ENCODE peak calls at places on chromosome 9, in nine cellular contexts. Y is BE2C, M is suprapubic skin, U is spleen, R is neural progenitor cell, T is prostate gland, D is Panc1, H is OCI-LY7, B is mesendoderm. P is an unnamed sample.

GRCh38 chr9:127021664-127022337 is 100.6 kb downstream of the ANGPTL2 start:
- DNase-seq in Y (peak; percentile 88), M (peak; percentile 93), U (no peak), R (peak; percentile 37), T (peak; percentile 36), D (no peak), H (no peak), B (no peak), P (no peak)

GRCh38 chr9:137275937-137276756 is 1.4 kb upstream of the TOR4A start:
- DNase-seq in Y (no peak), M (no peak), U (peak; percentile 77), R (no peak), T (no peak), D (no peak), H (no peak), B (no peak), P (no peak)

GRCh38 chr9:21688108-21689102 is 114.0 kb upstream of the MTAP start:
- DNase-seq in Y (no peak), M (no peak), U (no peak), R (no peak), T (no peak), D (peak; percentile 75), H (no peak), B (no peak), P (no peak)

GRCh38 chr9:9914174-9914573 is 698.6 kb downstream of the PTPRD start:
- DNase-seq in Y (no peak), M (no peak), U (peak; percentile 22), R (peak; percentile 8), T (no peak), D (no peak), H (no peak), B (peak; percentile 82), P (no peak)

GRCh38 chr9:20811872-20812271 is 127.8 kb downstream of the FOCAD start:
- DNase-seq in Y (no peak), M (no peak), U (no peak), R (no peak), T (no peak), D (no peak), H (no peak), B (no peak), P (no peak)

GRCh38 chr9:134566936-134567335 is 74.7 kb upstream of the COL5A1 start:
- DNase-seq in Y (no peak), M (peak; percentile 32), U (no peak), R (no peak), T (no peak), D (no peak), H (no peak), B (no peak), P (no peak)

GRCh38 chr9:5450360-5451051 is at the start of gene CD274:
- DNase-seq in Y (peak; percentile 88), M (peak; percentile 92), U (peak; percentile 97), R (peak; percentile 89), T (peak; percentile 84), D (no peak), H (peak; percentile 74), B (peak; percentile 89), P (peak; percentile 94)

GRCh38 chr9:78207319-78207718 is 28.6 kb upstream of the CEP78 start:
- DNase-seq in Y (no peak), M (no peak), U (no peak), R (no peak), T (no peak), D (no peak), H (no peak), B (no peak), P (no peak)

GRCh38 chr9:34651286-34651685 is 699 bp upstream of the IL11RA start:
- DNase-seq in Y (peak; percentile 42), M (no peak), U (no peak), R (no peak), T (no peak), D (no peak), H (no peak), B (no peak), P (no peak)

GRCh38 chr9:34648673-34649072 is 2.2 kb downstream of the GALT start:
- DNase-seq in Y (no peak), M (no peak), U (no peak), R (no peak), T (no peak), D (no peak), H (no peak), B (no peak), P (no peak)

GRCh38 chr9:34652608-34653007 is 623 bp downstream of the IL11RA start:
- DNase-seq in Y (no peak), M (no peak), U (no peak), R (no peak), T (no peak), D (no peak), H (no peak), B (no peak), P (no peak)

GRCh38 chr9:34651876-34652602 is at the start of gene IL11RA:
- DNase-seq in Y (peak; percentile 76), M (peak; percentile 94), U (peak; percentile 83), R (peak; percentile 95), T (peak; percentile 80), D (peak; percentile 60), H (peak; percentile 33), B (peak; percentile 98), P (peak; percentile 82)

DNA sequence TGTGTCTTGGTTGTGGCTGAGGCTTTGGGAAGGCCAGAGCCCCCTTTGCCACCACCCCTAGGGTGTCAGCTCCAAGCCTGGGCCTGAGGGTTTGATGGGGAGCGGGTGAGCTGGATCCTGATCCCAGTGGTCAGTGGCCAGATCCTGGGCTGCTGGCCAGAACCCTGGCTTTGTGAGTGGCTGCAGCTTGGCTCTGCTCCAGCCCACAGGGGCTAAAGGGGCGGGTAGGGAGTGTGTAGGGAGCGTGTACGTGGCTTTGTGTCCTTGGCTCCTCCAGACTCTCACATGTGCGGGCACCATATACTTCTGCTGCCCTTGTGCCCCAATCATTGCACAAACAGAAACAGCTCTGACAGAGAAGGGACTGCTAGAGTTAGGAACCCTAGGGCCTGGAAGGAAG is 1.2 kb upstream of the IL11RA start:
- DNase-seq in Y (no peak), M (no peak), U (no peak), R (no peak), T (no peak), D (no peak), H (no peak), B (no peak), P (no peak)
- H3K4me1 ChIP-seq in Y (peaks cover 48% of the 10 kb centered on the region), M (peaks cover 80% of the 10 kb centered on the region), U (peaks cover 42% of the 10 kb centered on the region), R (peaks cover 37% of the 10 kb centered on the region), T (peaks cover 28% of the 10 kb centered on the region), D (peaks cover 41% of the 10 kb centered on the region), H (peaks cover 19% of the 10 kb centered on the region), B (peaks cover 34% of the 10 kb centered on the region), P (peaks cover 9% of the 10 kb centered on the region)

DNA sequence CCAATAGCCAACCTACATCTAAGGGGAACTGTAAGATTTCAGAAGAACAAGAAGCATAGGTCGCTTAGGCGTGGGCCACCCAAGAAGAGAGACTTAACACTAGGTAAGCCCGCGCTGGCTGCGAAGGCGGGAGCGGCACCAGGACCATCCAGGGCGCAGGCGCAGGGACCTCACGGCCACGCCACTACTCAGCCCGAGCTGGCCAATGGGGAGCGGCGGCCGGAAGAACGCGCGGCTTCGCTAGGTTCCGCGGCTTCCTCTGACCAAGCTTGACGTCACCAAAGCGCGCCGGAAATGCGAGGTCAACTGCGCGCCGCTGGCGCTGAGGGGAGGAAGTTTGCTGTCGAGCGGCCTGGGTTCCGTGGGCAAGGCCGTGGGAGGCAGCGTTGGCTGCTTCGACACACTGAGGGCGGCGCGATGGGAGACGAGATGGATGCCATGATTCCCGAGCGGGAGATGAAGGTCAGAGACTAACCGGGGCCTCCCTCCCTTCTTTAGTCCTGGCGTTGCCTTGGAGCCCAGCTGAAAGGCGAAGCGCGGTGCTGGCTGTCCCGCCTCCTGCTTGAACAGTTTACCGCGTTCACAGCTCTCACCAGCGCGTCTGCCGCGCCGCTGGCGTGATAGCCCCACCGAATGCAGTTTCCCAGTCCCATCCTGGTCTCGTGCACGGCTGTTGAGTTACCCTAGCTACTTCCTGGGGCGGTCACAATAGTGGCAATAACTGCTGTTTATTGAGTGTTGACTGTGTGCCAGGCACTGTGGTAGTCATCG is at the start of gene NUP214:
- DNase-seq in Y (peak; percentile 99), M (peak; percentile 99), U (peak; percentile 99), R (peak; percentile 100), T (peak; percentile 98), D (peak; percentile 74), H (peak; percentile 98), B (peak; percentile 99), P (peak; percentile 98)
- H3K4me3 ChIP-seq in Y (peak within 1 kb of the TSS; percentile 100), M (peak within 1 kb of the TSS; percentile 81), U (peak within 1 kb of the TSS; percentile 76), R (peak within 1 kb of the TSS; percentile 95), T (peak within 1 kb of the TSS; percentile 62), D (peak within 1 kb of the TSS; percentile 96), H (peak within 1 kb of the TSS; percentile 81), B (peak within 1 kb of the TSS; percentile 82), P (peak within 1 kb of the TSS; percentile 64)

DNA sequence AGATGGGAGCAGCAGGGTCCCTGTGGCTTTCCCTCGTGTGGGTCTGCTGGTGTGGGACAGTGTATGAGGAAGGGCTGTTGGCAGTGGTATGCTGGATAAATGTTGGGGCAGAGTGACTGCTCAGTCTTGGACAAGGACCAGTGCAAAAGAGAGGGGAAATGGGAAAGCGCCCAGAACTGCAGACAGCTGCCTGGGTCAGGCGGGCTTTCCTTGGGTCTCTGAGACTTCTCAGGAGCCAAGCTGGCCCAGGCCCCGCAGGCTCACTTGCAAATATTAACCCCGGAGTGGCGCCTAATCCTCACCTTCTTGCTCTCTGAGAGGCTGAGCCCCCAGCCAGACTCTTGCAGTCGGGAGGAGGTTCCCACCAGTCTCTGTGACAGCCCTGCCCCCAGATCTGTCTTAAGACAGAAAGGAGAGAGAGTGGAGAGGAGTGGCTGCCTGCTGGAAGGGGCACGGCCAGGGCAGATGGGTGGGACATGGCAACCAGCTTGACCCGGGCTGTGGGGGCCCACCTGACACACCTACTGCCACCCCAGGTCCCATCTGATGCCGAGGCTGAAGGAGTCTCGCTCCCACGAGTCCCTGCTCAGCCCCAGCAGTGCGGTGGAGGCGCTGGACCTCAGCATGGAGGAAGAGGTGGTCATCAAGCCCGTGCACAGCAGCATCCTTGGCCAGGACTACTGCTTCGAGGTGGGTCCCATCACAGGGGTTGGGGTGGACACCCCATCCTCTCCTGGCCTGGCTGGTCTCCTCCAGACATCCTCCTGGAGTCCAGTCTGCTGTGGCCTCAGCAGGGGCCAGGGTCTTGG is 105.2 kb downstream of the DAB2IP start:
- DNase-seq in Y (no peak), M (no peak), U (no peak), R (peak; percentile 48), T (no peak), D (no peak), H (no peak), B (no peak), P (no peak)
- H3K4me1 ChIP-seq in Y (no peaks in the 10 kb centered on the region), M (peaks cover 35% of the 10 kb centered on the region), U (peaks cover 24% of the 10 kb centered on the region), R (peaks cover 7% of the 10 kb centered on the region), T (peaks cover 5% of the 10 kb centered on the region), D (no peaks in the 10 kb centered on the region), H (no peaks in the 10 kb centered on the region), B (no peaks in the 10 kb centered on the region), P (peaks cover 12% of the 10 kb centered on the region)

GRCh38 chr9:122219856-122220672 is 8.7 kb downstream of the LHX6 start:
- DNase-seq in Y (no peak), M (no peak), U (no peak), R (peak; percentile 63), T (no peak), D (no peak), H (no peak), B (peak; percentile 45), P (no peak)

GRCh38 chr9:122221223-122221811 is 7.4 kb downstream of the LHX6 start:
- DNase-seq in Y (no peak), M (no peak), U (no peak), R (peak; percentile 64), T (no peak), D (no peak), H (no peak), B (peak; percentile 38), P (no peak)

GRCh38 chr9:122222741-122223140 is 6.0 kb downstream of the LHX6 start:
- DNase-seq in Y (no peak), M (no peak), U (no peak), R (no peak), T (no peak), D (no peak), H (no peak), B (no peak), P (no peak)

GRCh38 chr9:122218885-122219855 is 9.6 kb downstream of the LHX6 start:
- DNase-seq in Y (no peak), M (no peak), U (no peak), R (peak; percentile 68), T (no peak), D (no peak), H (no peak), B (peak; percentile 54), P (no peak)

DNA sequence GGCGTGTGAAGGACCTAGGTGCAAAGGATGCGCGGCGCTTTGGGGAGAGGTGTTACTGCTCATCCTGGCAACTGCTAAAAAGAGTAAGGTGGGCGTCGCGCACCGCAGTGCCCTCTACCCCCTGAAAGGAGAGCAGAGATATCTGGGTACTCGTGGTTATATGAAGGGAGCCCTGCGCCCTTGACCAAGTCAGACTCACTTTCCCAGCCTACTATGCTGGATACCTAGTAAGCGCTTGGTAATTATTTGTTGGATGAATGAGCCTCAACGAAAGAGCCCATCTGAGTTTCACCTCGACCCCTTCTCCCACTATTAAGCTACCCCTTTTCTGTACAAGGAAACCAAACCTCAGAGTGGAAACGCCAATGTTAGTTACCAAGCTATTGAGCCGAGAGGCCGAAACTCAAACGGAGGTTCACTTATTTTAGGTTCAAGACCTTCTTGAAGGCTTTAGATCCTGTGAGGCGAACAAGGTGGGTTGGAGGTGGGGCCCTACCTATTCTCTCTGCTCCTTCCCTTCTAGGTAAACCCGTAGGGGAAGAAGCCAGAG is 8.0 kb downstream of the LHX6 start:
- DNase-seq in Y (no peak), M (no peak), U (no peak), R (peak; percentile 33), T (no peak), D (no peak), H (no peak), B (peak; percentile 13), P (no peak)
- H3K4me3 ChIP-seq in Y (no peak overlapping the region), M (no peak overlapping the region), U (no peak overlapping the region), R (peak overlapping the region; percentile 42), T (no peak overlapping the region), D (no peak overlapping the region), H (no peak overlapping the region), B (no peak overlapping the region), P (no peak overlapping the region)